ENCODE peak calls at places on chromosomes 6 and 20, in six cellular contexts. U is stomach, B is HepG2, G is A549, W is H1, J is tibial nerve. F is an unnamed sample.

GRCh38 chr20:50029697-50030428 is 47.1 kb downstream of the SNAI1 start:
- DNase-seq in G (peak; percentile 92), B (peak; percentile 80), U (peak; percentile 36), J (peak; percentile 50), W (no peak), F (no peak)

GRCh38 chr6:170129691-170130171 is 161.1 kb downstream of the DLL1 start:
- DNase-seq in G (no peak), B (no peak), J (no peak), U (peak; percentile 82), W (peak; percentile 34), F (no peak)

GRCh38 chr6:109002100-109002697 is 92.4 kb downstream of the SESN1 start:
- DNase-seq in J (peak; percentile 55), U (no peak), W (no peak), B (no peak), G (no peak), F (no peak)

GRCh38 chr6:158999154-158999668 is 791 bp downstream of the RSPH3 start:
- DNase-seq in U (no peak), W (no peak), B (no peak), J (no peak), G (no peak), F (no peak)

GRCh38 chr6:114467931-114468330 is 125.1 kb upstream of the HS3ST5 start:
- DNase-seq in W (no peak), G (no peak), J (no peak), U (no peak), B (no peak), F (no peak)

GRCh38 chr6:170125447-170126300 is 165.2 kb downstream of the DLL1 start:
- DNase-seq in W (peak; percentile 23), B (no peak), J (no peak), G (no peak), U (peak; percentile 22), F (no peak)

GRCh38 chr20:49909499-49910339 is 5.6 kb downstream of the SPATA2 start:
- DNase-seq in W (no peak), J (no peak), B (peak; percentile 52), U (no peak), G (no peak), F (no peak)

GRCh38 chr6:159577564-159577963 is 115.5 kb downstream of the SOD2 start:
- DNase-seq in J (no peak), B (no peak), W (no peak), G (no peak), U (no peak), F (no peak)

GRCh38 chr20:57653910-57654309 is 33.7 kb upstream of the ZBP1 start:
- DNase-seq in G (no peak), W (no peak), B (no peak), U (no peak), J (no peak), F (no peak)

GRCh38 chr6:125791151-125791819 is 525 bp downstream of the NCOA7 start:
- DNase-seq in U (peak; percentile 48), W (no peak), G (peak; percentile 71), J (peak; percentile 50), B (peak; percentile 57), F (no peak)

GRCh38 chr6:3081965-3082364 is 13.7 kb downstream of the RIPK1 start:
- DNase-seq in J (peak; percentile 23), B (no peak), U (no peak), W (no peak), G (no peak), F (no peak)

GRCh38 chr20:25632940-25633790 is 9.4 kb upstream of the NANP start:
- DNase-seq in J (no peak), W (no peak), G (no peak), U (no peak), B (no peak), F (no peak)

GRCh38 chr6:144590540-144590939 is 305.4 kb downstream of the UTRN start:
- DNase-seq in J (no peak), U (no peak), G (no peak), B (no peak), W (no peak), F (no peak)

GRCh38 chr20:13868331-13868730 is 83.5 kb downstream of the NDUFAF5 start:
- DNase-seq in J (no peak), G (peak; percentile 11), U (no peak), W (no peak), B (no peak), F (peak; percentile 64)

GRCh38 chr20:5230544-5230943 is 86.2 kb downstream of the PROKR2 start:
- DNase-seq in J (no peak), W (no peak), G (no peak), B (no peak), U (no peak), F (no peak)

GRCh38 chr6:168714547-168715260 is 273.7 kb downstream of the SMOC2 start:
- DNase-seq in J (no peak), W (no peak), U (no peak), G (no peak), B (no peak), F (peak; percentile 14)

GRCh38 chr6:36387440-36388303 is at the start of gene ETV7:
- DNase-seq in G (no peak), J (no peak), U (peak; percentile 63), B (no peak), W (peak; percentile 59), F (no peak)

GRCh38 chr20:8232332-8232731 is 100.3 kb downstream of the PLCB1 start:
- DNase-seq in W (no peak), G (no peak), B (no peak), U (no peak), J (no peak), F (no peak)

GRCh38 chr6:109690373-109690739 is 646 bp downstream of the AK9 start:
- DNase-seq in W (peak; percentile 88), U (peak; percentile 76), B (peak; percentile 15), J (peak; percentile 20), G (peak; percentile 4), F (no peak)

GRCh38 chr20:40945754-40946451 is 82.7 kb upstream of the TOP1 start:
- DNase-seq in J (peak; percentile 56), U (peak; percentile 48), G (peak; percentile 59), B (peak; percentile 72), W (peak; percentile 76), F (no peak)

GRCh38 chr20:49385471-49385870 is 97.0 kb downstream of the KCNB1 start:
- DNase-seq in W (no peak), B (peak; percentile 52), G (peak; percentile 53), J (no peak), U (no peak), F (no peak)

GRCh38 chr6:36069573-36069972 is 42.0 kb downstream of the MAPK14 start:
- DNase-seq in U (no peak), W (no peak), B (no peak), G (no peak), J (no peak), F (no peak)

GRCh38 chr20:62897666-62898065 is 28.6 kb downstream of the DIDO1 start:
- DNase-seq in B (no peak), U (no peak), W (no peak), G (no peak), J (no peak), F (no peak)

GRCh38 chr20:18991012-18991411 is 177.4 kb downstream of the SCP2D1 start:
- DNase-seq in G (no peak), B (no peak), W (no peak), J (no peak), U (no peak), F (no peak)

GRCh38 chr6:67883500-67884366 is 751.3 kb upstream of the ADGRB3 start:
- DNase-seq in B (no peak), W (no peak), U (no peak), G (no peak), J (no peak), F (no peak)

GRCh38 chr6:142944126-142945066 is 580 bp downstream of the HIVEP2 start:
- DNase-seq in J (peak; percentile 88), W (peak; percentile 83), B (peak; percentile 79), U (peak; percentile 84), G (peak; percentile 69), F (peak; percentile 97)
- TF ChIP-seq EP300 in J (peak; percentile 27), W (peak; percentile 1), B (no peak), U (peak; percentile 87), G (no peak), F (peak; percentile 91)

GRCh38 chr6:72621243-72622093 is at the start of gene KCNQ5:
- DNase-seq in W (peak; percentile 66), U (no peak), G (peak; percentile 11), B (no peak), J (no peak), F (no peak)

GRCh38 chr6:72622094-72622540 is 253 bp downstream of the KCNQ5 start:
- DNase-seq in W (peak; percentile 78), U (peak; percentile 35), B (no peak), G (peak; percentile 36), J (no peak), F (no peak)

GRCh38 chr6:72619883-72620696 is 1.8 kb upstream of the KCNQ5 start:
- DNase-seq in J (no peak), G (no peak), W (peak; percentile 65), U (peak; percentile 30), B (no peak), F (no peak)

GRCh38 chr6:72623808-72624207 is 1.9 kb downstream of the KCNQ5 start:
- DNase-seq in J (no peak), U (no peak), G (no peak), W (no peak), B (no peak), F (no peak)

GRCh38 chr6:72620866-72621242 is 1.0 kb upstream of the KCNQ5 start:
- DNase-seq in W (peak; percentile 56), B (no peak), J (no peak), G (no peak), U (no peak), F (no peak)
- H3K4me3 ChIP-seq in W (peak overlapping the region; percentile 64), B (no peak overlapping the region), J (peak overlapping the region; percentile 54), G (peak overlapping the region; percentile 72), U (peak overlapping the region; percentile 58), F (peak overlapping the region; percentile 74)

GRCh38 chr6:1544603-1545002 is 65.1 kb upstream of the FOXC1 start:
- DNase-seq in G (no peak), U (no peak), W (no peak), B (no peak), J (no peak), F (no peak)

GRCh38 chr6:1542764-1543163 is 67.0 kb upstream of the FOXC1 start:
- DNase-seq in W (no peak), B (no peak), U (no peak), J (no peak), G (no peak), F (no peak)

GRCh38 chr6:1540864-1541521 is 68.7 kb upstream of the FOXC1 start:
- DNase-seq in U (no peak), W (no peak), J (no peak), B (peak; percentile 64), G (no peak), F (no peak)

GRCh38 chr6:1544000-1544399 is 65.7 kb upstream of the FOXC1 start:
- DNase-seq in G (no peak), B (no peak), U (no peak), W (no peak), J (no peak), F (peak; percentile 29)

DNA sequence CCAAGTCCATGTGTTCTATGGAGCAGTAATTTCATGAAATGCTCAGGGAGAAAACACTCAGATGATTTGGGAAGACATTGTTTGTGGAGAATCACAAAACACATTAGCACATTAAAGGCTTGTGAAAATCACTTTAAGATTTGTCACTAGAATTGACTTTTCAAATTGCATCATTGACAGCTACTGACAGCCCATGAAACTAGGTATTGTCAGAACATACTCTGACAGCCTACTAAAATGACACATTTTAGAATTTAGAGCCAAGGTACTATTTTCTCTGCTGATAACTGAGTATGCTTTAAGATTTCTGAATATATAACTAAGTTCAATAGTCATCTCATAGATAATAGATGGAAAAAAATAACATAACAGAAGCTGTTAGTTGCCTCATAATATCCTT is 67.4 kb upstream of the FOXC1 start:
- DNase-seq in U (no peak), G (no peak), W (no peak), J (no peak), B (no peak), F (no peak)
- TF ChIP-seq EP300 in U (no peak), G (no peak), W (no peak), J (no peak), B (no peak), F (no peak)

GRCh38 chr6:1756472-1757129 is 146.9 kb downstream of the FOXC1 start:
- DNase-seq in W (no peak), U (no peak), J (no peak), B (no peak), G (no peak), F (no peak)
- H3K4me3 ChIP-seq in W (no peak overlapping the region), U (no peak overlapping the region), J (no peak overlapping the region), B (no peak overlapping the region), G (no peak overlapping the region), F (no peak overlapping the region)

F was measured in esophagus muscularis mucosa.